ENCODE peak calls at places on chromosome 1, in four cellular contexts. One of them, this sample, is unnamed.

GRCh38 chr1:41742219-41742618 is 176.5 kb downstream of the HIVEP3 start:
- DNase-seq in right cardiac atrium: no peak
- DNase-seq in neural crest cell: no peak
- DNase-seq in AG08395: peak
- DNase-seq in this sample: peak

GRCh38 chr1:33640114-33640660 is 167.7 kb downstream of the ZSCAN20 start:
- DNase-seq in right cardiac atrium: no peak
- DNase-seq in neural crest cell: no peak
- DNase-seq in AG08395: no peak
- DNase-seq in this sample: no peak

GRCh38 chr1:204445860-204446412 is 34.3 kb upstream of the PPP1R15B start:
- DNase-seq in right cardiac atrium: peak
- DNase-seq in neural crest cell: peak
- DNase-seq in AG08395: peak
- DNase-seq in this sample: no peak

GRCh38 chr1:67792756-67793475 is 40.4 kb downstream of the GNG12 start:
- DNase-seq in right cardiac atrium: no peak
- DNase-seq in neural crest cell: no peak
- DNase-seq in AG08395: no peak
- DNase-seq in this sample: no peak

GRCh38 chr1:228650141-228650540 is 85.1 kb upstream of the RHOU start:
- DNase-seq in right cardiac atrium: peak
- DNase-seq in neural crest cell: no peak
- DNase-seq in AG08395: no peak
- DNase-seq in this sample: no peak

GRCh38 chr1:90973897-90974798 is 47.7 kb downstream of the ZNF644 start:
- DNase-seq in right cardiac atrium: no peak
- DNase-seq in neural crest cell: no peak
- DNase-seq in AG08395: peak
- DNase-seq in this sample: no peak

GRCh38 chr1:8378202-8378601 is 60.3 kb downstream of the SLC45A1 start:
- DNase-seq in right cardiac atrium: no peak
- DNase-seq in neural crest cell: no peak
- DNase-seq in AG08395: no peak
- DNase-seq in this sample: no peak

GRCh38 chr1:20279507-20279906 is 11.2 kb upstream of the VWA5B1 start:
- DNase-seq in right cardiac atrium: no peak
- DNase-seq in neural crest cell: no peak
- DNase-seq in AG08395: peak
- DNase-seq in this sample: peak

GRCh38 chr1:170670751-170671628 is 7.1 kb downstream of the PRRX1 start:
- DNase-seq in right cardiac atrium: peak
- DNase-seq in neural crest cell: peak
- DNase-seq in AG08395: no peak
- DNase-seq in this sample: no peak

GRCh38 chr1:211897011-211897410 is 66.4 kb upstream of the LPGAT1 start:
- DNase-seq in right cardiac atrium: no peak
- DNase-seq in neural crest cell: no peak
- DNase-seq in AG08395: no peak
- DNase-seq in this sample: no peak

GRCh38 chr1:147225193-147225730 is at the start of gene FMO5:
- DNase-seq in right cardiac atrium: peak
- DNase-seq in neural crest cell: peak
- DNase-seq in AG08395: peak
- DNase-seq in this sample: no peak

GRCh38 chr1:39955547-39956539 is 898 bp downstream of the MFSD2A start:
- DNase-seq in right cardiac atrium: no peak
- DNase-seq in neural crest cell: peak
- DNase-seq in AG08395: peak
- DNase-seq in this sample: no peak

GRCh38 chr1:41448831-41449230 is 35.7 kb downstream of the EDN2 start:
- DNase-seq in right cardiac atrium: no peak
- DNase-seq in neural crest cell: no peak
- DNase-seq in AG08395: peak
- DNase-seq in this sample: no peak

GRCh38 chr1:243394610-243395490 is 139.0 kb downstream of the SDCCAG8 start:
- DNase-seq in right cardiac atrium: no peak
- DNase-seq in neural crest cell: no peak
- DNase-seq in AG08395: no peak
- DNase-seq in this sample: no peak

GRCh38 chr1:116374340-116375164 is 1.5 kb downstream of the ATP1A1 start:
- DNase-seq in right cardiac atrium: peak
- DNase-seq in neural crest cell: no peak
- DNase-seq in AG08395: no peak
- DNase-seq in this sample: no peak

This sample was measured in AG09309.